ENCODE peak calls at places on chromosomes 6 and 20, in five cellular contexts. U, C, I, K and A are unnamed samples.

GRCh38 chr6:56854086-56854485 is 100.8 kb upstream of the BEND6 start:
- DNase-seq in I (no peak), C (no peak), U (no peak), K (no peak), A (no peak)

GRCh38 chr20:54132612-54133433 is 41.0 kb downstream of the CYP24A1 start:
- DNase-seq in K (peak; percentile 98), I (no peak), U (peak; percentile 73), C (peak; percentile 100), A (peak; percentile 99)

GRCh38 chr20:45833030-45833882 is at the start of gene SNX21:
- DNase-seq in C (peak; percentile 80), K (peak; percentile 90), I (peak; percentile 76), U (peak; percentile 81), A (peak; percentile 83)

GRCh38 chr6:43428112-43428570 is 800 bp downstream of the ABCC10 start:
- DNase-seq in U (no peak), K (no peak), I (no peak), C (no peak), A (no peak)

GRCh38 chr20:23092409-23092756 is 6.3 kb upstream of the CD93 start:
- DNase-seq in I (no peak), U (no peak), C (no peak), K (no peak), A (no peak)

GRCh38 chr6:143264291-143264834 is 186.1 kb downstream of the ADAT2 start:
- DNase-seq in C (no peak), I (no peak), U (no peak), K (no peak), A (no peak)

GRCh38 chr20:35492352-35492751 is 37.0 kb downstream of the CEP250 start:
- DNase-seq in U (no peak), C (no peak), K (no peak), I (no peak), A (no peak)

GRCh38 chr6:130513770-130514169 is 148.0 kb downstream of the TMEM200A start:
- DNase-seq in I (peak; percentile 39), K (peak; percentile 29), U (no peak), C (peak; percentile 79), A (no peak)

GRCh38 chr6:36336779-36337194 is at the start of gene BNIP5:
- DNase-seq in K (no peak), U (no peak), C (no peak), I (peak; percentile 82), A (no peak)

GRCh38 chr20:50041238-50041915 is 58.6 kb downstream of the SNAI1 start:
- DNase-seq in U (no peak), I (no peak), K (no peak), C (no peak), A (no peak)

GRCh38 chr20:12394786-12395185 is 477.1 kb downstream of the BTBD3 start:
- DNase-seq in I (no peak), U (no peak), C (peak; percentile 59), K (no peak), A (peak; percentile 25)

GRCh38 chr20:41011551-41012067 is 17.0 kb upstream of the TOP1 start:
- DNase-seq in U (no peak), K (no peak), I (no peak), C (no peak), A (no peak)

GRCh38 chr6:138590796-138591709 is 91.8 kb upstream of the NHSL1 start:
- DNase-seq in I (peak; percentile 85), K (peak; percentile 69), C (peak; percentile 53), U (peak; percentile 49), A (peak; percentile 81)

GRCh38 chr6:4732691-4733315 is 43.4 kb upstream of the CDYL start:
- DNase-seq in I (peak; percentile 27), C (peak; percentile 95), U (peak; percentile 23), K (peak; percentile 95), A (peak; percentile 91)

GRCh38 chr6:6277418-6277817 is 43.0 kb downstream of the F13A1 start:
- DNase-seq in I (no peak), U (peak; percentile 33), K (no peak), C (peak; percentile 38), A (peak; percentile 69)

GRCh38 chr6:158654498-158654897 is 4.6 kb downstream of the SYTL3 start:
- DNase-seq in I (peak; percentile 63), K (peak; percentile 90), U (peak; percentile 58), C (peak; percentile 20), A (peak; percentile 48)

GRCh38 chr20:16580596-16580995 is 7.3 kb upstream of the KIF16B start:
- DNase-seq in C (no peak), I (peak; percentile 47), K (no peak), U (no peak), A (no peak)

GRCh38 chr20:757509-757908 is 10.8 kb downstream of the SLC52A3 start:
- DNase-seq in K (no peak), I (no peak), U (no peak), C (no peak), A (no peak)

GRCh38 chr20:53582574-53583351 is 10.9 kb downstream of the ZNF217 start:
- DNase-seq in C (peak; percentile 98), K (peak; percentile 91), I (no peak), U (no peak), A (peak; percentile 98)

GRCh38 chr20:50196248-50196647 is 5.6 kb downstream of the CEBPB start:
- DNase-seq in C (no peak), U (no peak), I (no peak), K (no peak), A (no peak)

GRCh38 chr6:135008072-135008940 is 46.3 kb downstream of the HBS1L start:
- DNase-seq in I (peak; percentile 20), K (no peak), U (no peak), C (no peak), A (no peak)

GRCh38 chr6:14705841-14706377 is 540.0 kb upstream of the JARID2 start:
- DNase-seq in C (no peak), U (no peak), I (no peak), K (no peak), A (no peak)

GRCh38 chr6:25051083-25051482 is 115.3 kb upstream of the RIPOR2 start:
- DNase-seq in C (no peak), U (no peak), K (no peak), I (no peak), A (no peak)

GRCh38 chr6:51266569-51266968 is 447.9 kb downstream of the TFAP2B start:
- DNase-seq in U (no peak), K (no peak), C (no peak), I (no peak), A (no peak)

GRCh38 chr20:19626896-19627295 is 131.2 kb upstream of the RIN2 start:
- DNase-seq in U (no peak), K (no peak), C (no peak), I (no peak), A (peak; percentile 5)

GRCh38 chr6:159174263-159174974 is 5.2 kb downstream of the FNDC1 start:
- DNase-seq in I (peak; percentile 73), K (peak; percentile 59), C (peak; percentile 46), U (peak; percentile 51), A (peak; percentile 69)

DNA sequence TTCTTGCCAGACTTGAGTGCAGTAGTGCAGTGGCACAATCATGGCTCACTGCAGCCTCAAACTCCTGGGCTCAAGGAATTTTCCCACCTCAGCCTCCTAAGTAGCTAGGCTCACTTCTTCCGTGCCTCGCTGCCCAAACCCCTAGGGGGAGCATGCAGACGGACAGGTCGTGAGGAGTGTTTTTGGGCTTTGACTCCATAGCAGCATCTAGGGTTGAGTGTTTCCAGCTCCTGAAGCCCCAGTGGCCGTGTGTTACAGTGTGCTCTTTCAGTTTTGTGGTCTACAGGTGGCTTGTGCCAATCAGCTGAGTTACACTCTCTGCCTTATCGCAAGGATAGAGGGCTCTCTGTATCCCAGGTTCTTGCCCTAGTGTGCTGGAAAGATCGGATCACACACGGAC is 33.4 kb downstream of the NCOA3 start:
- DNase-seq in K (no peak), I (no peak), C (no peak), U (no peak), A (no peak)
- TF ChIP-seq CTCF in K (peak; percentile 36), I (no peak), C (no peak), U (no peak), A (no peak)

DNA sequence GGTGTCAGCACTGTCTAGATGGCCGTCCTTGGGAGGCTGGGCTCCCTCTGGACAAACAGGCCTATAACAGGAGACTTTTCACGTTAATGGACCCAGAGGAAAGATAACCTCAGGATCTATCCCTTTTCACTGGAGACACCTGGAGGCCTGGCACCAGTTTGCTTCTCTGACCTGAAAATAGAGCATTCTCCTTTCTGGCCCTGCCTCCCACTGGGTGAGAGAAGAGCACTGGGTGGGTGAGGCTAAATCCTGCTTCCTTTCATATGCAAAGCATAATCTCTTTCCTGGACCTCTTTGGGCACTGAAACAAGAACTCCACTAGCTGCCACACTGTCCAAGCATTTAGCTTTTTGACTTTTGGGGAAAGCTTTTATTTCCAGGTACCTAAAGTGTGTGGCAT is 78.3 kb downstream of the FOXO3 start:
- DNase-seq in I (no peak), K (no peak), U (no peak), C (no peak), A (no peak)
- TF ChIP-seq CTCF in I (no peak), K (no peak), U (no peak), C (no peak), A (no peak)

DNA sequence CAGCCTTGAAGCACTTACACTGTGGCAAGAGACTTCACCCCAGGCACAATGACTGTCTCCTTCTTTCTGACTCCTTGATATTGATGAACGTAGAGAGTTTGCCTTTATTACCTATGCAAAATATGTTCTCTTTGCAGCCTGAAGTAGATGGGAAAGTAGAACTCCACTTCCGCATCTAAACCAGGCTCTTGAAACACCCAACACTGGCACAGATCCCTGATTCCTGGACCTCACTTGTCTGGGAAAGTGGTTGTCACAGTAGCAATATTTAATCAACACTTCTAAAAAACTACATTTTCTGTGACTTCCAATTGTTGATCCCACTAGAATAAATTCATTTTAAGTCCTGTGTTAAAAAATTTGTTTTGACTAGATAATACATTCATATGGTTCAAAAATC is 143.1 kb downstream of the CDK19 start:
- DNase-seq in K (no peak), U (no peak), I (no peak), C (no peak), A (no peak)
- TF ChIP-seq CTCF in K (no peak), U (no peak), I (no peak), C (no peak), A (no peak)

DNA sequence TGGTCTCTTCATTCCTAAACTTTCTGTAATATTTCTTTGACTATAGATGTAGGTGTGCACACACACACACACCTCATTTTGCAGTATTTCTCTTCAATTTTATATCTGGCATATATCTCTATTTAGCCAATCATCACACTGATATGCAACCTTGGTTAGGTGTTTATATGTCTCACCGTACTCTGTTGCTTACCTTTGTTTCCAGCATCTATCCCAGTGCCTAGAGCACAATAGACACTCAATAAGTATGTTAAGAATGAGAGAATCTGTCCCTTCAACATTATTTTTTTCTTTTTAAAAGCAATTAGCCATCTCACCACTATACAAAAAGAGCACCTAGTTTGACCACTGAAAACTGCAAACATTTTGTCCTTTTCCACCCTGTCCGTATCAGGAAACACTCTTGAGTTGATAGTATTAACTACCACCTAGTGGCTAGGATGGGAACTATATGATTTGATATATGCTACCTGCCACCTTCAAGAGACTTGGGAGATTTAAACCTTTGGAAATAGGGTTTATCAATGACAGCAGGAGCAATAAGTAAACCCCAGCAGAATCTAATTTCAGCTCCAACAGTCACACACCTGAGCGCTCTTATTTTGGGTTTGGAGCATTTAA is 48.7 kb upstream of the RSPO3 start:
- DNase-seq in K (peak; percentile 39), C (peak; percentile 11), I (no peak), U (no peak), A (peak; percentile 29)
- TF ChIP-seq CTCF in K (peak; percentile 80), C (peak; percentile 61), I (no peak), U (no peak), A (peak; percentile 48)

GRCh38 chr6:692858-693736 is at the start of gene EXOC2:
- DNase-seq in I (peak; percentile 89), C (peak; percentile 82), U (peak; percentile 61), K (peak; percentile 74), A (peak; percentile 85)
- TF ChIP-seq CTCF in I (no peak), C (no peak), U (no peak), K (no peak), A (no peak)